ENCODE peak calls at places on chromosomes 2 and 18, in nine cellular contexts. Z is activated T-helper 1 cell treated with Interleukin-2 at 50 U/mL for 16 hours; N is activated T-cell treated with anti-CD3 and anti-CD28 coated beads for 24 hours; P is psoas muscle; X is AG08396; F is hepatocyte; B is CD8-positive, alpha-beta T cell; J is SHP77; M is SW480. W is an unnamed sample.

GRCh38 chr2:240500561-240501423 is 57.0 kb downstream of the ANKMY1 start:
- DNase-seq in Z (no peak), N (no peak), P (no peak), X (no peak), F (peak), B (no peak), J (no peak), M (no peak), W (no peak)

GRCh38 chr18:44079602-44080001 is 601.1 kb upstream of the SETBP1 start:
- DNase-seq in Z (no peak), N (no peak), P (no peak), X (peak), F (peak), B (no peak), J (no peak), M (peak), W (no peak)

GRCh38 chr2:127619901-127620705 is 25.9 kb upstream of the GPR17 start:
- DNase-seq in Z (no peak), N (no peak), P (no peak), X (no peak), F (peak), B (no peak), J (no peak), M (peak), W (no peak)

GRCh38 chr18:62066121-62066818 is 120.6 kb downstream of the PIGN start:
- DNase-seq in Z (no peak), N (no peak), P (no peak), X (no peak), F (no peak), B (no peak), J (no peak), M (no peak), W (no peak)

GRCh38 chr2:170984079-170984478 is 55.0 kb downstream of the GORASP2 start:
- DNase-seq in Z (no peak), N (no peak), P (no peak), X (no peak), F (no peak), B (no peak), J (no peak), M (no peak), W (no peak)

GRCh38 chr2:127633556-127634065 is 12.3 kb upstream of the GPR17 start:
- DNase-seq in Z (no peak), N (no peak), P (peak), X (no peak), F (no peak), B (no peak), J (no peak), M (no peak), W (no peak)

GRCh38 chr2:9703085-9703641 is 72.4 kb upstream of the YWHAQ start:
- DNase-seq in Z (peak), N (peak), P (peak), X (peak), F (peak), B (peak), J (no peak), M (peak), W (peak)

GRCh38 chr2:152240559-152241231 is 65.1 kb upstream of the STAM2 start:
- DNase-seq in Z (no peak), N (no peak), P (no peak), X (no peak), F (peak), B (no peak), J (no peak), M (no peak), W (no peak)

GRCh38 chr18:76903386-76903785 is 81.0 kb downstream of the ZNF236 start:
- DNase-seq in Z (no peak), N (no peak), P (no peak), X (no peak), F (no peak), B (no peak), J (no peak), M (no peak), W (no peak)

GRCh38 chr2:15588329-15588919 is 3.2 kb upstream of the DDX1 start:
- DNase-seq in Z (no peak), N (peak), P (peak), X (peak), F (peak), B (no peak), J (peak), M (peak), W (peak)

GRCh38 chr18:59021500-59021899 is 118.2 kb upstream of the SEC11C start:
- DNase-seq in Z (no peak), N (no peak), P (peak), X (no peak), F (no peak), B (no peak), J (peak), M (no peak), W (no peak)

GRCh38 chr2:57954020-57954419 is 92.6 kb upstream of the VRK2 start:
- DNase-seq in Z (no peak), N (no peak), P (no peak), X (no peak), F (no peak), B (no peak), J (no peak), M (no peak), W (no peak)